ENCODE peak calls at places on chromosomes 4 and X, in ten cellular contexts. One of them, this sample, is unnamed.

GRCh38 chrX:109357714-109358113 is 124.2 kb downstream of the GUCY2F start:
- DNase-seq in left ventricle myocardium inferior: no peak
- DNase-seq in right cardiac atrium: no peak
- DNase-seq in uterus: no peak
- DNase-seq in HepG2: no peak
- DNase-seq in A673: no peak
- DNase-seq in testis: no peak
- DNase-seq in lung: no peak
- DNase-seq in upper lobe of left lung: no peak
- DNase-seq in neural progenitor cell: no peak
- DNase-seq in this sample: no peak

GRCh38 chr4:17580969-17581368 is 4.0 kb downstream of the LAP3 start:
- DNase-seq in left ventricle myocardium inferior: no peak
- DNase-seq in lung: no peak
- DNase-seq in neural progenitor cell: no peak
- DNase-seq in testis: no peak
- DNase-seq in uterus: no peak
- DNase-seq in A673: no peak
- DNase-seq in upper lobe of left lung: no peak
- DNase-seq in right cardiac atrium: no peak
- DNase-seq in HepG2: no peak
- DNase-seq in this sample: no peak

GRCh38 chr4:117311215-117311614 is 225.8 kb upstream of the TRAM1L1 start:
- DNase-seq in uterus: no peak
- DNase-seq in testis: no peak
- DNase-seq in A673: no peak
- DNase-seq in right cardiac atrium: no peak
- DNase-seq in HepG2: no peak
- DNase-seq in left ventricle myocardium inferior: no peak
- DNase-seq in upper lobe of left lung: no peak
- DNase-seq in lung: no peak
- DNase-seq in neural progenitor cell: no peak
- DNase-seq in this sample: no peak

GRCh38 chrX:149453030-149453429 is 52.1 kb downstream of the IDS start:
- DNase-seq in A673: no peak
- DNase-seq in uterus: no peak
- DNase-seq in right cardiac atrium: no peak
- DNase-seq in lung: no peak
- DNase-seq in left ventricle myocardium inferior: no peak
- DNase-seq in neural progenitor cell: no peak
- DNase-seq in HepG2: no peak
- DNase-seq in upper lobe of left lung: no peak
- DNase-seq in testis: no peak
- DNase-seq in this sample: no peak

GRCh38 chrX:133812382-133812781 is 173.0 kb downstream of the GPC3 start:
- DNase-seq in testis: no peak
- DNase-seq in lung: no peak
- DNase-seq in upper lobe of left lung: no peak
- DNase-seq in A673: no peak
- DNase-seq in left ventricle myocardium inferior: no peak
- DNase-seq in neural progenitor cell: no peak
- DNase-seq in right cardiac atrium: no peak
- DNase-seq in HepG2: no peak
- DNase-seq in uterus: no peak
- DNase-seq in this sample: no peak

GRCh38 chr4:143196323-143196722 is 11.6 kb downstream of the USP38 start:
- DNase-seq in neural progenitor cell: no peak
- DNase-seq in uterus: no peak
- DNase-seq in A673: no peak
- DNase-seq in right cardiac atrium: no peak
- DNase-seq in upper lobe of left lung: no peak
- DNase-seq in HepG2: no peak
- DNase-seq in left ventricle myocardium inferior: no peak
- DNase-seq in lung: no peak
- DNase-seq in testis: no peak
- DNase-seq in this sample: no peak

GRCh38 chr4:145481164-145481941 is at the start of gene SMAD1:
- DNase-seq in left ventricle myocardium inferior: peak; percentile 86
- DNase-seq in testis: peak; percentile 85
- DNase-seq in uterus: peak; percentile 72
- DNase-seq in upper lobe of left lung: peak; percentile 96
- DNase-seq in lung: peak; percentile 85
- DNase-seq in right cardiac atrium: peak; percentile 87
- DNase-seq in HepG2: peak; percentile 53
- DNase-seq in A673: peak; percentile 91
- DNase-seq in neural progenitor cell: peak; percentile 89
- DNase-seq in this sample: peak; percentile 90

GRCh38 chrX:47098746-47099145 is 20.5 kb downstream of the RGN start:
- DNase-seq in testis: no peak
- DNase-seq in A673: no peak
- DNase-seq in left ventricle myocardium inferior: no peak
- DNase-seq in neural progenitor cell: no peak
- DNase-seq in uterus: no peak
- DNase-seq in lung: no peak
- DNase-seq in HepG2: no peak
- DNase-seq in right cardiac atrium: no peak
- DNase-seq in upper lobe of left lung: no peak
- DNase-seq in this sample: no peak

GRCh38 chr4:85149656-85150055 is 183.2 kb upstream of the WDFY3 start:
- DNase-seq in lung: no peak
- DNase-seq in upper lobe of left lung: no peak
- DNase-seq in left ventricle myocardium inferior: no peak
- DNase-seq in testis: no peak
- DNase-seq in A673: no peak
- DNase-seq in neural progenitor cell: no peak
- DNase-seq in HepG2: no peak
- DNase-seq in right cardiac atrium: no peak
- DNase-seq in uterus: no peak
- DNase-seq in this sample: no peak

GRCh38 chr4:31461425-31461824 is 741.3 kb downstream of the PCDH7 start:
- DNase-seq in left ventricle myocardium inferior: no peak
- DNase-seq in neural progenitor cell: no peak
- DNase-seq in uterus: no peak
- DNase-seq in A673: no peak
- DNase-seq in upper lobe of left lung: no peak
- DNase-seq in lung: no peak
- DNase-seq in testis: no peak
- DNase-seq in right cardiac atrium: no peak
- DNase-seq in HepG2: no peak
- DNase-seq in this sample: no peak

DNA sequence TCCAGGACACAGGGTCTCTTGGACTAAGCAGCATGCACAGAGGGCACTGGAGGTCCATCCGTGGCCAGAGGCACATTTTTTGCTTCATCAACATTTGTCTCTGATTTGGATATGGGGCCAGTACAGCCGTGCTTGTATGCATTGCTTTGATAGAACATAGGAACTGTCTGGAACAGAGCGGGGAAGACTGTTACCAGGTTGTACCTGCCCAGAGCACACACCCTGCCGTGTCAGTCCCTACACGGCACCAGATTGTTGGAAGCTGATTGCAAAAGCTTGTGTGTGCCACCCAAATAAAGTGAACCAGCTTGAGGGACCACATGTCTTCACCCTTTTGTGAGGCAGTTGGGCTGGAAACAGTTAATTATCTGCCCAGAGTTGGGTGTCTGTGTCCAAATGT is 21.0 kb downstream of the KLF3 start:
- DNase-seq in right cardiac atrium: no peak
- DNase-seq in left ventricle myocardium inferior: no peak
- DNase-seq in uterus: no peak
- DNase-seq in lung: no peak
- DNase-seq in upper lobe of left lung: no peak
- DNase-seq in testis: no peak
- DNase-seq in A673: no peak
- DNase-seq in neural progenitor cell: no peak
- DNase-seq in HepG2: no peak
- DNase-seq in this sample: no peak
- H3K4me1 ChIP-seq in right cardiac atrium: peaks cover 17% of the 10 kb centered on the region
- H3K4me1 ChIP-seq in left ventricle myocardium inferior: peaks cover 93% of the 10 kb centered on the region
- H3K4me1 ChIP-seq in uterus: no peaks in the 10 kb centered on the region
- H3K4me1 ChIP-seq in lung: peaks cover 34% of the 10 kb centered on the region
- H3K4me1 ChIP-seq in upper lobe of left lung: peaks cover 48% of the 10 kb centered on the region
- H3K4me1 ChIP-seq in testis: peaks cover 23% of the 10 kb centered on the region
- H3K4me1 ChIP-seq in A673: peaks cover 10% of the 10 kb centered on the region
- H3K4me1 ChIP-seq in neural progenitor cell: no peaks in the 10 kb centered on the region
- H3K4me1 ChIP-seq in HepG2: no peaks in the 10 kb centered on the region
- H3K4me1 ChIP-seq in this sample: peaks cover 61% of the 10 kb centered on the region

GRCh38 chr4:2805712-2806391 is 13.0 kb downstream of the SH3BP2 start:
- DNase-seq in lung: peak; percentile 84
- DNase-seq in HepG2: no peak
- DNase-seq in upper lobe of left lung: peak; percentile 78
- DNase-seq in left ventricle myocardium inferior: peak; percentile 80
- DNase-seq in uterus: peak; percentile 56
- DNase-seq in right cardiac atrium: peak; percentile 82
- DNase-seq in A673: no peak
- DNase-seq in testis: peak; percentile 65
- DNase-seq in neural progenitor cell: no peak
- DNase-seq in this sample: no peak

GRCh38 chr4:2802618-2803531 is 10.0 kb downstream of the SH3BP2 start:
- DNase-seq in left ventricle myocardium inferior: peak; percentile 15
- DNase-seq in upper lobe of left lung: peak; percentile 36
- DNase-seq in uterus: no peak
- DNase-seq in neural progenitor cell: no peak
- DNase-seq in HepG2: no peak
- DNase-seq in right cardiac atrium: no peak
- DNase-seq in testis: no peak
- DNase-seq in lung: no peak
- DNase-seq in A673: no peak
- DNase-seq in this sample: no peak

GRCh38 chr4:2804973-2805501 is 12.2 kb downstream of the SH3BP2 start:
- DNase-seq in uterus: no peak
- DNase-seq in HepG2: no peak
- DNase-seq in upper lobe of left lung: peak; percentile 67
- DNase-seq in left ventricle myocardium inferior: peak; percentile 16
- DNase-seq in right cardiac atrium: no peak
- DNase-seq in testis: no peak
- DNase-seq in lung: no peak
- DNase-seq in A673: no peak
- DNase-seq in neural progenitor cell: no peak
- DNase-seq in this sample: no peak

GRCh38 chr4:2803624-2804448 is 11.0 kb downstream of the SH3BP2 start:
- DNase-seq in HepG2: no peak
- DNase-seq in testis: no peak
- DNase-seq in upper lobe of left lung: peak; percentile 15
- DNase-seq in lung: no peak
- DNase-seq in left ventricle myocardium inferior: peak; percentile 21
- DNase-seq in uterus: no peak
- DNase-seq in A673: no peak
- DNase-seq in neural progenitor cell: no peak
- DNase-seq in right cardiac atrium: peak; percentile 61
- DNase-seq in this sample: peak; percentile 72

GRCh38 chr4:2804449-2804972 is 11.6 kb downstream of the SH3BP2 start:
- DNase-seq in right cardiac atrium: peak; percentile 19
- DNase-seq in lung: no peak
- DNase-seq in uterus: no peak
- DNase-seq in upper lobe of left lung: no peak
- DNase-seq in left ventricle myocardium inferior: peak; percentile 13
- DNase-seq in A673: no peak
- DNase-seq in testis: no peak
- DNase-seq in neural progenitor cell: no peak
- DNase-seq in HepG2: no peak
- DNase-seq in this sample: no peak
- H3K4me1 ChIP-seq in right cardiac atrium: peaks cover 28% of the 10 kb centered on the region
- H3K4me1 ChIP-seq in lung: peaks cover 31% of the 10 kb centered on the region
- H3K4me1 ChIP-seq in uterus: peaks cover 15% of the 10 kb centered on the region
- H3K4me1 ChIP-seq in upper lobe of left lung: peaks cover 92% of the 10 kb centered on the region
- H3K4me1 ChIP-seq in left ventricle myocardium inferior: peaks cover 94% of the 10 kb centered on the region
- H3K4me1 ChIP-seq in A673: no peaks in the 10 kb centered on the region
- H3K4me1 ChIP-seq in testis: peaks cover 58% of the 10 kb centered on the region
- H3K4me1 ChIP-seq in neural progenitor cell: peaks cover 22% of the 10 kb centered on the region
- H3K4me1 ChIP-seq in HepG2: peaks cover 29% of the 10 kb centered on the region
- H3K4me1 ChIP-seq in this sample: peaks cover 39% of the 10 kb centered on the region

GRCh38 chrX:39731390-39731680 is 366.4 kb downstream of the BCOR start:
- DNase-seq in testis: no peak
- DNase-seq in uterus: no peak
- DNase-seq in right cardiac atrium: no peak
- DNase-seq in lung: no peak
- DNase-seq in upper lobe of left lung: no peak
- DNase-seq in neural progenitor cell: no peak
- DNase-seq in A673: no peak
- DNase-seq in left ventricle myocardium inferior: no peak
- DNase-seq in HepG2: no peak
- DNase-seq in this sample: no peak

GRCh38 chrX:39734174-39734776 is 363.5 kb downstream of the BCOR start:
- DNase-seq in A673: no peak
- DNase-seq in neural progenitor cell: no peak
- DNase-seq in HepG2: no peak
- DNase-seq in lung: peak; percentile 62
- DNase-seq in right cardiac atrium: no peak
- DNase-seq in left ventricle myocardium inferior: no peak
- DNase-seq in upper lobe of left lung: no peak
- DNase-seq in testis: no peak
- DNase-seq in uterus: no peak
- DNase-seq in this sample: no peak

GRCh38 chrX:39736219-39737211 is 361.2 kb downstream of the BCOR start:
- DNase-seq in uterus: peak; percentile 71
- DNase-seq in HepG2: no peak
- DNase-seq in upper lobe of left lung: peak; percentile 74
- DNase-seq in lung: peak; percentile 61
- DNase-seq in right cardiac atrium: peak; percentile 92
- DNase-seq in testis: peak; percentile 80
- DNase-seq in neural progenitor cell: no peak
- DNase-seq in A673: no peak
- DNase-seq in left ventricle myocardium inferior: peak; percentile 87
- DNase-seq in this sample: peak; percentile 93

GRCh38 chrX:39731735-39732134 is 366.0 kb downstream of the BCOR start:
- DNase-seq in HepG2: no peak
- DNase-seq in lung: no peak
- DNase-seq in testis: no peak
- DNase-seq in upper lobe of left lung: no peak
- DNase-seq in right cardiac atrium: peak; percentile 50
- DNase-seq in left ventricle myocardium inferior: no peak
- DNase-seq in neural progenitor cell: no peak
- DNase-seq in A673: no peak
- DNase-seq in uterus: no peak
- DNase-seq in this sample: no peak

DNA sequence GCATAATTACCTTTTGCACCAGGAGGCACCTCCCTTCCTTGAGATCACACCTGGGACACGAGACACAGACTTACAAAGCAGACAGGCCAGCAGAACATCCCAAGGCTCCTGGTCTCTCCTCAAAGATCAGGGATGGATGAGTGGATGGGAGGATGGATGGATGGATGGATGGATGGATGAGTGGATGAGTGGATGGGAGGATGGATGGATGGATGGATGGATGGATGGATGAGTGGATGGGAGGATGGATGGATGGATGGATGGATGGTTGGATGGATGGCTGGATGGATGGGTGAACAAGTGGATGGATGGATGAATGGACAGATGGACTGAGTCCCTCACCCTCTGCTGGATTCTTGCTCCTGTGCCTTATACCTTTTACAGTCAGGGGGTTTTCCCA is 364.0 kb downstream of the BCOR start:
- DNase-seq in uterus: no peak
- DNase-seq in lung: no peak
- DNase-seq in neural progenitor cell: no peak
- DNase-seq in right cardiac atrium: no peak
- DNase-seq in testis: no peak
- DNase-seq in A673: no peak
- DNase-seq in left ventricle myocardium inferior: no peak
- DNase-seq in upper lobe of left lung: no peak
- DNase-seq in HepG2: no peak
- DNase-seq in this sample: no peak
- H3K4me1 ChIP-seq in uterus: no peaks in the 10 kb centered on the region
- H3K4me1 ChIP-seq in lung: no peaks in the 10 kb centered on the region
- H3K4me1 ChIP-seq in neural progenitor cell: peaks cover 19% of the 10 kb centered on the region
- H3K4me1 ChIP-seq in right cardiac atrium: peaks cover 9% of the 10 kb centered on the region
- H3K4me1 ChIP-seq in testis: peaks cover 2% of the 10 kb centered on the region
- H3K4me1 ChIP-seq in A673: peaks cover 8% of the 10 kb centered on the region
- H3K4me1 ChIP-seq in left ventricle myocardium inferior: peaks cover 24% of the 10 kb centered on the region
- H3K4me1 ChIP-seq in upper lobe of left lung: peaks cover 18% of the 10 kb centered on the region
- H3K4me1 ChIP-seq in HepG2: peaks cover 29% of the 10 kb centered on the region
- H3K4me1 ChIP-seq in this sample: peaks cover 4% of the 10 kb centered on the region

GRCh38 chr4:88008133-88008621 is 742 bp downstream of the PKD2 start:
- DNase-seq in HepG2: peak; percentile 26
- DNase-seq in right cardiac atrium: peak; percentile 50
- DNase-seq in upper lobe of left lung: peak; percentile 89
- DNase-seq in neural progenitor cell: peak; percentile 75
- DNase-seq in testis: peak; percentile 58
- DNase-seq in uterus: no peak
- DNase-seq in A673: peak; percentile 70
- DNase-seq in lung: no peak
- DNase-seq in left ventricle myocardium inferior: peak; percentile 43
- DNase-seq in this sample: peak; percentile 50
- H3K4me1 ChIP-seq in HepG2: peaks cover 54% of the 10 kb centered on the region
- H3K4me1 ChIP-seq in right cardiac atrium: peaks cover 3% of the 10 kb centered on the region
- H3K4me1 ChIP-seq in upper lobe of left lung: peaks cover 55% of the 10 kb centered on the region
- H3K4me1 ChIP-seq in neural progenitor cell: peaks cover 34% of the 10 kb centered on the region
- H3K4me1 ChIP-seq in testis: peaks cover 8% of the 10 kb centered on the region
- H3K4me1 ChIP-seq in uterus: no peaks in the 10 kb centered on the region
- H3K4me1 ChIP-seq in A673: peaks cover 14% of the 10 kb centered on the region
- H3K4me1 ChIP-seq in lung: peaks cover 5% of the 10 kb centered on the region
- H3K4me1 ChIP-seq in left ventricle myocardium inferior: peaks cover 46% of the 10 kb centered on the region
- H3K4me1 ChIP-seq in this sample: peaks cover 47% of the 10 kb centered on the region